ENCODE peak calls at places on chromosomes 4 and X, in five cellular contexts. V is SIG-M5; W is iris pigment epithelial cell; C is stimulated activated CD4-positive, alpha-beta T cell treated with anti-CD3 and anti-CD28 coated beads, Interleukin-4, amount 100 ng/mL, for 1 hour; K is fibroblast of pulmonary artery. A is an unnamed sample.

GRCh38 chr4:12446237-12446636 is 1017.5 kb upstream of the HS3ST1 start:
- DNase-seq in V (no peak), W (no peak), C (no peak), K (peak), A (no peak)

GRCh38 chr4:40331092-40331824 is 3.9 kb upstream of the CHRNA9 start:
- DNase-seq in V (no peak), W (peak), C (no peak), K (peak), A (no peak)

GRCh38 chrX:15416133-15416993 is 32.1 kb upstream of the VEGFD start:
- DNase-seq in V (no peak), W (no peak), C (no peak), K (no peak), A (no peak)

GRCh38 chrX:36019164-36019563 is 99.6 kb downstream of the CFAP47 start:
- DNase-seq in V (no peak), W (no peak), C (no peak), K (no peak), A (no peak)

GRCh38 chr4:153809916-153810810 is 21.3 kb upstream of the SFRP2 start:
- DNase-seq in V (no peak), W (no peak), C (no peak), K (no peak), A (no peak)

GRCh38 chrX:42739258-42739657 is 38.7 kb downstream of the PPP1R2C start:
- DNase-seq in V (no peak), W (no peak), C (no peak), K (peak), A (no peak)

GRCh38 chr4:153490985-153491483 is 24.9 kb downstream of the TMEM131L start:
- DNase-seq in V (no peak), W (no peak), C (no peak), K (no peak), A (no peak)

GRCh38 chr4:108030332-108030731 is 40.6 kb downstream of the HADH start:
- DNase-seq in V (no peak), W (peak), C (peak), K (peak), A (peak)

GRCh38 chrX:108699368-108699767 is 37.0 kb downstream of the IRS4 start:
- DNase-seq in V (no peak), W (peak), C (no peak), K (peak), A (peak)

GRCh38 chr4:155758500-155759371 is at the start of gene GUCY1B1:
- DNase-seq in V (no peak), W (peak), C (peak), K (peak), A (peak)

GRCh38 chrX:38149016-38149415 is 71.7 kb downstream of the SRPX start:
- DNase-seq in V (no peak), W (no peak), C (no peak), K (no peak), A (no peak)

GRCh38 chr4:119559044-119559647 is 69.5 kb downstream of the PDE5A start:
- DNase-seq in V (no peak), W (peak), C (no peak), K (peak), A (peak)

GRCh38 chr4:140463182-140463581 is 34.9 kb downstream of the MGAT4D start:
- DNase-seq in V (no peak), W (no peak), C (no peak), K (no peak), A (no peak)

GRCh38 chr4:8844976-8845690 is 26.5 kb downstream of the HMX1 start:
- DNase-seq in V (no peak), W (no peak), C (no peak), K (no peak), A (no peak)

GRCh38 chr4:105991726-105992125 is 96.5 kb downstream of the NPNT start:
- DNase-seq in V (no peak), W (no peak), C (no peak), K (no peak), A (no peak)

GRCh38 chrX:47297874-47298273 is 65.1 kb downstream of the USP11 start:
- DNase-seq in V (no peak), W (no peak), C (no peak), K (no peak), A (no peak)

GRCh38 chr4:153594208-153594607 is 89.9 kb upstream of the TLR2 start:
- DNase-seq in V (no peak), W (peak), C (no peak), K (peak), A (peak)

GRCh38 chr4:67725132-67725531 is 24.2 kb upstream of the UBA6 start:
- DNase-seq in V (no peak), W (peak), C (no peak), K (peak), A (no peak)

GRCh38 chrX:20322887-20323286 is 56.2 kb upstream of the RPS6KA3 start:
- DNase-seq in V (no peak), W (no peak), C (no peak), K (no peak), A (no peak)

GRCh38 chr4:152309418-152309817 is 226.5 kb downstream of the FBXW7 start:
- DNase-seq in V (no peak), W (no peak), C (no peak), K (no peak), A (no peak)

GRCh38 chr4:141455651-141456050 is 180.7 kb upstream of the IL15 start:
- DNase-seq in V (no peak), W (peak), C (no peak), K (no peak), A (no peak)

GRCh38 chr4:123415977-123416376 is 19.4 kb downstream of the SPRY1 start:
- DNase-seq in V (peak), W (peak), C (no peak), K (peak), A (peak)

GRCh38 chr4:177308842-177309524 is 691 bp upstream of the NEIL3 start:
- DNase-seq in V (peak), W (no peak), C (no peak), K (no peak), A (no peak)

GRCh38 chr4:40992472-40993298 is 221.7 kb downstream of the APBB2 start:
- DNase-seq in V (peak), W (peak), C (no peak), K (peak), A (no peak)

GRCh38 chr4:148215202-148215601 is 227.0 kb downstream of the NR3C2 start:
- DNase-seq in V (no peak), W (no peak), C (no peak), K (no peak), A (no peak)

GRCh38 chrX:44580466-44580865 is 37.8 kb upstream of the FUNDC1 start:
- DNase-seq in V (no peak), W (peak), C (no peak), K (peak), A (no peak)

GRCh38 chr4:1222036-1222789 is 26.7 kb downstream of the CTBP1 start:
- DNase-seq in V (no peak), W (no peak), C (no peak), K (no peak), A (no peak)

GRCh38 chr4:105601406-105601805 is 49.0 kb downstream of the ARHGEF38 start:
- DNase-seq in V (no peak), W (no peak), C (no peak), K (no peak), A (no peak)

GRCh38 chr4:111986125-111986524 is 159.1 kb upstream of the FAM241A start:
- DNase-seq in V (no peak), W (no peak), C (no peak), K (no peak), A (no peak)

GRCh38 chr4:121669163-121669550 is 27.6 kb downstream of the ANXA5 start:
- DNase-seq in V (no peak), W (peak), C (no peak), K (no peak), A (peak)

GRCh38 chrX:31126205-31126604 is 54.4 kb upstream of the FTHL17 start:
- DNase-seq in V (no peak), W (peak), C (no peak), K (peak), A (peak)

GRCh38 chr4:110087116-110087708 is 111.2 kb downstream of the ELOVL6 start:
- DNase-seq in V (no peak), W (peak), C (no peak), K (peak), A (no peak)

GRCh38 chr4:14375816-14376215 is 626.5 kb upstream of the CPEB2 start:
- DNase-seq in V (no peak), W (peak), C (no peak), K (peak), A (no peak)

GRCh38 chr4:41792166-41792565 is 43.6 kb upstream of the PHOX2B start:
- DNase-seq in V (no peak), W (no peak), C (no peak), K (no peak), A (no peak)

GRCh38 chr4:1746265-1746691 is 25.0 kb downstream of the TACC3 start:
- DNase-seq in V (no peak), W (peak), C (peak), K (peak), A (peak)

GRCh38 chr4:187294861-187295260 is 571.2 kb upstream of the FAT1 start:
- DNase-seq in V (no peak), W (peak), C (no peak), K (peak), A (no peak)

GRCh38 chrX:82816572-82816971 is 691.5 kb upstream of the POU3F4 start:
- DNase-seq in V (no peak), W (peak), C (no peak), K (no peak), A (no peak)

GRCh38 chrX:103789004-103789403 is 12.4 kb downstream of the PLP1 start:
- DNase-seq in V (no peak), W (no peak), C (no peak), K (no peak), A (no peak)

GRCh38 chrX:119121341-119121740 is 6.3 kb downstream of the KIAA1210 start:
- DNase-seq in V (no peak), W (peak), C (no peak), K (peak), A (no peak)

A was measured in SJSA1.